ENCODE peak calls at places on chromosomes 5 and 9, in nine cellular contexts. R is globus pallidus, I is lower lobe of right lung, L is HS-5, B is left colon, W is kidney epithelial cell, K is fibroblast of the aortic adventitia, X is heart right ventricle, S is fibroblast of pulmonary artery. F is an unnamed sample.
A peak's percentile ranks its signal among the peaks of the same experiment; 100 is the strongest.

GRCh38 chr9:113578877-113579269 is 115.3 kb downstream of the RGS3 start:
- DNase-seq in S (peak; percentile 83), W (peak; percentile 97), L (peak; percentile 91), B (peak; percentile 71), R (no peak), X (no peak), I (peak; percentile 80), K (peak; percentile 81), F (peak; percentile 97)

GRCh38 chr9:135053133-135053532 is 34.3 kb upstream of the OLFM1 start:
- DNase-seq in L (no peak), W (no peak), K (no peak), X (no peak), B (no peak), I (no peak), S (no peak), R (no peak), F (no peak)

GRCh38 chr9:113507256-113507655 is 43.7 kb downstream of the RGS3 start:
- DNase-seq in W (no peak), L (no peak), B (no peak), K (no peak), I (no peak), X (no peak), S (no peak), R (no peak), F (no peak)

GRCh38 chr9:137365552-137366444 is 57.2 kb downstream of the EXD3 start:
- DNase-seq in X (no peak), R (no peak), S (no peak), I (no peak), K (no peak), L (no peak), B (no peak), W (no peak), F (no peak)

GRCh38 chr9:4689687-4690104 is 10.3 kb downstream of the CDC37L1 start:
- DNase-seq in S (no peak), K (peak; percentile 48), L (no peak), B (no peak), X (no peak), W (no peak), I (no peak), R (no peak), F (no peak)

GRCh38 chr5:103808464-103809106 is 246.0 kb upstream of the NUDT12 start:
- DNase-seq in L (peak; percentile 40), B (peak; percentile 15), K (peak; percentile 59), R (peak; percentile 72), X (no peak), W (peak; percentile 7), S (peak; percentile 55), I (no peak), F (peak; percentile 59)

GRCh38 chr5:322281-322941 is 897 bp downstream of the AHRR start:
- DNase-seq in L (no peak), I (no peak), W (no peak), K (peak; percentile 30), R (no peak), X (no peak), B (no peak), S (no peak), F (no peak)

GRCh38 chr9:81394816-81395215 is 294.5 kb downstream of the TLE1 start:
- DNase-seq in X (no peak), I (no peak), L (no peak), S (no peak), K (no peak), B (no peak), R (no peak), W (no peak), F (no peak)

GRCh38 chr5:61228691-61229280 is 66.5 kb upstream of the SMIM15 start:
- DNase-seq in L (no peak), W (peak; percentile 19), X (no peak), R (no peak), B (no peak), K (peak; percentile 38), S (no peak), I (no peak), F (peak; percentile 76)

GRCh38 chr5:41735213-41735612 is 135.0 kb downstream of the OXCT1 start:
- DNase-seq in X (no peak), W (no peak), K (no peak), L (no peak), S (no peak), R (no peak), I (no peak), B (no peak), F (no peak)

GRCh38 chr9:88266416-88266815 is 121.8 kb upstream of the SPIN1 start:
- DNase-seq in I (no peak), W (no peak), R (no peak), S (no peak), K (peak; percentile 41), B (no peak), L (no peak), X (no peak), F (no peak)

GRCh38 chr5:103216137-103216536 is 42.4 kb upstream of the MACIR start:
- DNase-seq in R (no peak), L (no peak), B (no peak), X (no peak), S (peak; percentile 67), W (no peak), K (no peak), I (no peak), F (no peak)

GRCh38 chr5:59732806-59733205 is 160.7 kb downstream of the PDE4D start:
- DNase-seq in I (no peak), L (no peak), S (no peak), R (no peak), W (no peak), K (no peak), X (no peak), B (no peak), F (no peak)

GRCh38 chr5:37055383-37055990 is 178.9 kb downstream of the NIPBL start:
- DNase-seq in L (no peak), R (no peak), B (no peak), X (no peak), K (no peak), S (no peak), I (no peak), W (no peak), F (no peak)

GRCh38 chr9:123324767-123325183 is 31.2 kb upstream of the CRB2 start:
- DNase-seq in K (no peak), R (no peak), X (no peak), S (no peak), W (no peak), I (no peak), B (no peak), L (no peak), F (no peak)

GRCh38 chr9:137269231-137269772 is 8.2 kb upstream of the TOR4A start:
- DNase-seq in L (no peak), W (no peak), R (no peak), I (peak; percentile 84), X (peak; percentile 54), B (peak; percentile 76), S (no peak), K (no peak), F (no peak)

GRCh38 chr5:107668933-107669542 is 1.7 kb downstream of the EFNA5 start:
- DNase-seq in W (no peak), S (peak; percentile 41), R (no peak), B (peak; percentile 6), K (peak; percentile 20), X (no peak), L (no peak), I (no peak), F (peak; percentile 18)

GRCh38 chr9:4902135-4902475 is 83.0 kb upstream of the JAK2 start:
- DNase-seq in R (no peak), X (no peak), K (no peak), B (peak; percentile 10), L (no peak), S (no peak), I (no peak), W (no peak), F (no peak)

GRCh38 chr5:39494099-39494498 is 69.3 kb upstream of the DAB2 start:
- DNase-seq in S (peak; percentile 80), R (no peak), W (no peak), B (no peak), X (no peak), I (no peak), K (peak; percentile 72), L (no peak), F (no peak)

GRCh38 chr9:137369911-137370630 is 52.9 kb downstream of the EXD3 start:
- DNase-seq in S (no peak), K (no peak), W (no peak), R (no peak), L (no peak), B (peak; percentile 0), X (no peak), I (peak; percentile 38), F (no peak)

GRCh38 chr9:978117-978830 is 1.8 kb downstream of the DMRT3 start:
- DNase-seq in S (no peak), I (no peak), K (no peak), W (no peak), B (no peak), X (no peak), R (no peak), L (no peak), F (no peak)

GRCh38 chr5:107565791-107566536 is 104.8 kb downstream of the EFNA5 start:
- DNase-seq in W (no peak), I (no peak), R (no peak), S (no peak), X (no peak), K (no peak), B (no peak), L (no peak), F (no peak)

GRCh38 chr9:112020680-112021596 is 124.3 kb downstream of the UGCG start:
- DNase-seq in S (peak; percentile 71), I (no peak), L (peak; percentile 91), W (peak; percentile 96), B (no peak), R (no peak), K (peak; percentile 69), X (no peak), F (peak; percentile 96)

GRCh38 chr5:127031863-127032232 is 1.5 kb upstream of the MARCHF3 start:
- DNase-seq in X (no peak), K (no peak), L (no peak), R (no peak), B (no peak), I (no peak), S (no peak), W (no peak), F (no peak)

GRCh38 chr5:119926301-119926700 is 296.9 kb downstream of the FAM170A start:
- DNase-seq in L (no peak), K (no peak), B (no peak), X (no peak), I (no peak), R (no peak), S (no peak), W (no peak), F (no peak)

GRCh38 chr9:38182321-38182720 is 113.3 kb upstream of the SHB start:
- DNase-seq in B (no peak), I (no peak), K (no peak), W (no peak), X (no peak), R (no peak), S (no peak), L (no peak), F (no peak)

GRCh38 chr5:77643654-77644404 is 5.3 kb upstream of the OTP start:
- DNase-seq in R (no peak), I (no peak), K (no peak), X (no peak), W (no peak), S (no peak), B (no peak), L (no peak), F (no peak)

GRCh38 chr9:96612105-96612965 is 7.3 kb downstream of the CDC14B start:
- DNase-seq in W (peak; percentile 61), X (peak; percentile 39), S (peak; percentile 86), R (peak; percentile 96), I (no peak), K (peak; percentile 80), L (peak; percentile 76), B (no peak), F (peak; percentile 67)

GRCh38 chr9:76873056-76873792 is 32.7 kb downstream of the PRUNE2 start:
- DNase-seq in K (peak; percentile 56), S (peak; percentile 21), B (no peak), W (no peak), X (peak; percentile 6), R (peak; percentile 88), I (no peak), L (no peak), F (no peak)

GRCh38 chr5:27316283-27316675 is 277.9 kb upstream of the CDH9 start:
- DNase-seq in L (peak; percentile 94), S (peak; percentile 75), X (no peak), W (no peak), R (no peak), I (no peak), K (peak; percentile 83), B (no peak), F (peak; percentile 9)

GRCh38 chr9:28260331-28260730 is 687.0 kb upstream of the C9orf72 start:
- DNase-seq in W (no peak), I (no peak), B (no peak), R (no peak), L (no peak), K (no peak), X (no peak), S (no peak), F (no peak)

F was measured in ACHN.